ENCODE peak calls at places on chromosomes 11 and 22, in four cellular contexts. B, W, G and J are unnamed samples.

GRCh38 chr11:65625628-65626342 is 10.2 kb downstream of the PCNX3 start:
- DNase-seq in B (no peak), W (no peak), G (no peak), J (no peak)

GRCh38 chr11:29129850-29130249 is 887.0 kb downstream of the KCNA4 start:
- DNase-seq in B (no peak), W (no peak), G (no peak), J (no peak)

GRCh38 chr22:31622980-31623379 is 39.0 kb downstream of the PISD start:
- DNase-seq in B (no peak), W (no peak), G (no peak), J (no peak)

GRCh38 chr11:28657378-28658030 is 549.3 kb downstream of the METTL15 start:
- DNase-seq in B (no peak), W (no peak), G (no peak), J (no peak)

GRCh38 chr22:21754523-21755128 is 19.0 kb upstream of the YPEL1 start:
- DNase-seq in B (no peak), W (no peak), G (no peak), J (peak; percentile 100)

GRCh38 chr11:73623651-73624050 is 22.7 kb upstream of the PLEKHB1 start:
- DNase-seq in B (no peak), W (no peak), G (no peak), J (no peak)

GRCh38 chr22:37121887-37122591 is 12.5 kb upstream of the TMPRSS6 start:
- DNase-seq in B (no peak), W (peak; percentile 10), G (peak; percentile 73), J (no peak)

GRCh38 chr11:6405039-6405667 is 13.7 kb downstream of the APBB1 start:
- DNase-seq in B (peak; percentile 27), W (no peak), G (no peak), J (no peak)

DNA sequence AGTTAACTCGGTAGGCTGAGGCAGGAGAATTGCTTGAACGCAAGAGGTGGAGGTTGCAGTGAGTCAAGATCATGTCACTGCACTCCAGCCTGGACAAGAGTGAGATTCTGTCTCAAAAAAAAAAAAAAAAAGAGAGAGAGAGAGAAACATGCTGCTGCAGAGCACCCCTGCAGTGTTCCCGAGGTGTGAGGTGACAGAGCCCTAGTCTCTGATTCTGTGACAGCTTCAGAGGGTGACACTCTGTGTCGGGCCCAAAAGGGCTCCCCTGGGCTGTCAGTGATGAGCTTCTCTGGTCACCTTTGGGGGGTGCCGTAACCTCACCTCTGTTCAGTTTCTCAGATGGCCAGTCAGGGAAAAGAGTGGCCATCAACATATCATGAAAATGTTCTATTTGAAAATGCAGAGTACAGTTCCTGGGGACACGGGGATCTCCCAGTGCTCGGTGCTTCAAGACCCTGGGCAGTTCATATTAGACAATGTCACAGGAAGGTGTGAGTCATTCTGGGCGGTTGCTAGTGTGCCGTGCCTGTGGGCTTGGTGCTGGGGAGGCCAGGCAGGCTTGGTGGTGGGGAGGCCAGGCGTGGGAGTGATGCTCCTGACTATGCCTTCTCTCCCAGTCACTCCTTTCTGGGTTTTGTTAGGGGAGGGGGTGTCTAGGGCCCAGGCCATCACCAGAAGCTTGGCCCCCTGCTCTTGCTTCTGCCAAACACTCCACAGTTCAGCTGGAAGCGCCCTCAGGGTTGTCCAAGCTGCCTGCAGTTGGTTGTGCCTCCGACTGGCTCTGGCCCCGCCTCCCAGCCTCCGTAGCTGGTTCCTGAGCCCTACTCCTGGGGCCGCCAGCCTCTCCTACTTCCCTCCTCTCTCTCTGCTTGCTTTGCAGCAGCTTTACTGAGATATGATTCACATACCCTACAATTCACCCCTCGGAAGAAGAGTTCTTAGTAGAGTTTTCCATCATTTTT is 52.5 kb upstream of the CLDN5 start:
- DNase-seq in B (no peak), W (no peak), G (no peak), J (peak; percentile 83)
- TF ChIP-seq HDAC6 in B (no peak), W (no peak), G (no peak), J (no peak)

GRCh38 chr11:132872223-132872622 is 660.1 kb downstream of the OPCML start:
- DNase-seq in B (no peak), W (no peak), G (no peak), J (no peak)

GRCh38 chr11:132876301-132877071 is 655.8 kb downstream of the OPCML start:
- DNase-seq in B (no peak), W (no peak), G (no peak), J (no peak)

GRCh38 chr11:132878111-132878510 is 654.2 kb downstream of the OPCML start:
- DNase-seq in B (no peak), W (no peak), G (no peak), J (no peak)

DNA sequence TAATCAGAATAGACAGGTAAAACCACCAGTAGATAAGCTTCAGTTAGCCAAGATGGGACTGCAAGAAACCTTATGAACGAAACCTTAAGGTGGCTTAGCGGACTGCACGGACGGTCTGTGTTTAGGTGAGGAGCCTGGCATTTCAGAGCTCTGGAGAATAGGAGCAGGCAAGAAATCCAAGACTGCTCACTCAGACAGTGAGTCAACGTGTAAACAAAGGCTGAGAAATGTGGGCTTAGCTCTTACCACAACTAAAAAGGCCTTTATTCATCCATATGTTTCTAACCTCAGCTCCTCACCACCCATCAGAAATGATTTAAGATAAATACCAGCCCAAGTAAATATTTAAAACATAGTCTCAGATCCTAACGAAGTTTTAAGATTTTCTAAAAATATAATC is 657.7 kb downstream of the OPCML start:
- DNase-seq in B (no peak), W (no peak), G (no peak), J (no peak)
- TF ChIP-seq HDAC6 in B (no peak), W (no peak), G (no peak), J (no peak)

GRCh38 chr11:9313648-9314290 is 624 bp downstream of the TMEM41B start:
- DNase-seq in B (no peak), W (no peak), G (no peak), J (peak; percentile 48)
- TF ChIP-seq HDAC6 in B (no peak), W (no peak), G (no peak), J (no peak)

GRCh38 chr11:45399166-45399565 is 113.0 kb upstream of the SYT13 start:
- DNase-seq in B (no peak), W (no peak), G (no peak), J (no peak)

GRCh38 chr11:45402049-45402630 is 116.0 kb upstream of the SYT13 start:
- DNase-seq in B (no peak), W (no peak), G (no peak), J (no peak)

GRCh38 chr11:45405916-45406670 is 120.0 kb upstream of the SYT13 start:
- DNase-seq in B (no peak), W (no peak), G (no peak), J (no peak)

GRCh38 chr11:45395421-45395820 is 109.3 kb upstream of the SYT13 start:
- DNase-seq in B (no peak), W (no peak), G (no peak), J (no peak)

DNA sequence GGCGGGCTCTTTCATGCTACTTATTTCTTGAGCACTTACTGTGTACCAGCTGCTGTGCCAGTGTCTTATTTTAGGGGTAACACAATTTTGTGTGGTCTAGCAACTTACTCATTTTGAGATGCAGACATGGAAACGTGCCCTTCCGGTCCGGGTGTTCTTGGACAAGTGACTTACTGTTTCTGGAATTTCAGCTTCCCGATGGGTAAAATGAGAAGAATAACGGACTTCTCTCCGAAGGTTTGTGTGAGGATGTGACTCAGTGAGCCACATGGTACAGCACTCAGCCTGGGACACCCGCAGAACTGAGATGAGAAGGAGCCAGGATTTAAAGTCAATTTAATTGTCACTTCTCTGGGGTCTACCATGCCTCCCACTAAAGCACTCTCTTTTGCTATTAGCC is 114.5 kb upstream of the SYT13 start:
- DNase-seq in B (no peak), W (no peak), G (no peak), J (no peak)
- TF ChIP-seq HDAC6 in B (no peak), W (no peak), G (no peak), J (no peak)

DNA sequence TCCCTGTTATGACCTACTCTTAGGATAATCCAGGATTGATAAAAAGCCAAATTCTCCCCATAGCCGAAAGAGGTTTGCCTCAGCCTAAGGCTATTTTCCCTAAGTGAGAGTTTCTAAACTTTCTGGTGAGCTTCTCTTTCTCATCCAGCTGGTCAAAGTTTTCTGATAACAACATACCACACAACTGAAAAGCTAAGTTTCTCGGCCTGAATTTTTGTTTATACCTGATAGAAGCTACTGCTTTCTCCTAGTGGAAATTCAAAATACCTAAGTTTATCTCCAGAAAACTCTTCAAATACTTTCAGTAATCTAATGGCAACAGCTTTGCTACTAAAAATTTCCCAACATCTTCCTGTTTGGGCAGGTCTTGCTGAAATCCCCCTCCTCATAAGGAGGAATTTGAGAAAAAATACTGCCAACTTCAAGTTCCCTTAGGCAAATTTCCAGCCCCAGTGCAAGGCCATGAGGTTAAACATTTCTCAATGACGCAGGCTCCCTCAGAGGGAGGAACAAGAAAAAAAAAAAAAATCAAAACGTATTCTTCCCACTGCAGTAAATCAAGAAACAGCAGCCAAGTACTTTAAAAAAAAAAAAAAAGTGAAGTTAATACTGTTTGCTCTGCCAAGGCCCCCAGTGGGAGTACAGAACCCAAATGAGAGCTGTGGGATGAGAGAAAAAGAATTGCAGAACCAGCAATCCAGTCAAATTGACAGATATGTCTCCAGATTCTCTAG is 127.0 kb downstream of the MRTFA start:
- DNase-seq in B (no peak), W (no peak), G (no peak), J (no peak)
- TF ChIP-seq HDAC6 in B (no peak), W (no peak), G (no peak), J (no peak)

GRCh38 chr22:46263208-46263575 is at the start of gene PKDREJ:
- DNase-seq in B (no peak), W (no peak), G (no peak), J (no peak)

GRCh38 chr22:46269564-46269963 is 1.8 kb downstream of the TTC38 start:
- DNase-seq in B (no peak), W (no peak), G (no peak), J (no peak)

GRCh38 chr22:46272196-46272595 is 4.4 kb downstream of the TTC38 start:
- DNase-seq in B (no peak), W (no peak), G (no peak), J (no peak)

GRCh38 chr22:46262449-46263207 is 515 bp downstream of the PKDREJ start:
- DNase-seq in B (peak; percentile 46), W (no peak), G (no peak), J (no peak)

GRCh38 chr22:46267431-46268279 is at the start of gene TTC38:
- DNase-seq in B (peak; percentile 19), W (peak; percentile 90), G (no peak), J (peak; percentile 93)
- TF ChIP-seq HDAC6 in B (no peak), W (no peak), G (no peak), J (no peak)

DNA sequence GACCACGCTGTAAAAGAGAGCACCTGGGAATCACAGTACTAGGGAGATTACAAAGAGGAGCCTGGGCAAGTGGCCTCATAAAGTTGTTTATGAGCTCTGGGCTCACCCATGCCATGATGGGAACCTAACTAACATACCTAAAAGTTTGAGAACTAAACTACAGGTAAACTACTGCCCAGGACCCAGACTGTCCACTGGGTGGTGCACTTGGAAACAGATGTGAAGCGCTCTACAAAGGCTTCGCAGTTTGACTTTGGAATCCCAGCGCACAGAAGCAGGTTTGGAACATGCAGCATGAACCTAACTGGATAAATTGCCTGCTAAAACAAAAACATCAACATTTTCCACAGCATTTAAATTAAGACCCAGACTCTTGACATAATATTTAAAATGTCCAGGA is 418.6 kb downstream of the FAM181B start:
- DNase-seq in B (peak; percentile 15), W (peak; percentile 23), G (no peak), J (no peak)
- TF ChIP-seq HDAC6 in B (no peak), W (no peak), G (no peak), J (no peak)